ENCODE peak calls at places on chromosome 20, in six cellular contexts. S is HCT116, B is K562, K is H1, A is GM12878, J is HepG2. L is an unnamed sample.

GRCh38 chr20:33334111-33334510 is 51.1 kb downstream of the BPIFB1 start:
- DNase-seq in S (no peak), B (no peak), K (no peak), A (no peak), J (no peak), L (no peak)

GRCh38 chr20:19492937-19493336 is 265.1 kb upstream of the RIN2 start:
- DNase-seq in S (no peak), B (no peak), K (no peak), A (no peak), J (no peak), L (no peak)

GRCh38 chr20:46350201-46350985 is 42.1 kb upstream of the CDH22 start:
- DNase-seq in S (no peak), B (peak), K (no peak), A (peak), J (no peak), L (peak)

GRCh38 chr20:44615169-44615791 is 32.9 kb downstream of the PKIG start:
- DNase-seq in S (no peak), B (no peak), K (no peak), A (no peak), J (no peak), L (peak)

GRCh38 chr20:58109126-58109880 is 119.2 kb downstream of the ANKRD60 start:
- DNase-seq in S (no peak), B (no peak), K (no peak), A (no peak), J (no peak), L (no peak)

GRCh38 chr20:35005463-35005961 is 49.8 kb downstream of the MYH7B start:
- DNase-seq in S (no peak), B (no peak), K (no peak), A (no peak), J (no peak), L (no peak)

GRCh38 chr20:22825076-22825475 is 210.0 kb upstream of the SSTR4 start:
- DNase-seq in S (no peak), B (no peak), K (no peak), A (no peak), J (no peak), L (no peak)

GRCh38 chr20:53654932-53655674 is 61.5 kb upstream of the ZNF217 start:
- DNase-seq in S (no peak), B (peak), K (no peak), A (no peak), J (no peak), L (no peak)

GRCh38 chr20:42530855-42531674 is 658.6 kb downstream of the PTPRT start:
- DNase-seq in S (no peak), B (peak), K (no peak), A (no peak), J (peak), L (peak)

GRCh38 chr20:6053776-6054688 is at the start of gene LRRN4:
- DNase-seq in S (peak), B (no peak), K (peak), A (no peak), J (peak), L (peak)

GRCh38 chr20:50528804-50529351 is 18.7 kb downstream of the PTPN1 start:
- DNase-seq in S (no peak), B (no peak), K (no peak), A (no peak), J (no peak), L (no peak)

GRCh38 chr20:543369-544152 is at the start of gene CSNK2A1:
- DNase-seq in S (peak), B (peak), K (peak), A (peak), J (peak), L (peak)

GRCh38 chr20:45183084-45183483 is 8.4 kb downstream of the PI3 start:
- DNase-seq in S (no peak), B (no peak), K (no peak), A (no peak), J (no peak), L (no peak)

GRCh38 chr20:5796369-5797040 is 46.3 kb downstream of the SHLD1 start:
- DNase-seq in S (no peak), B (no peak), K (no peak), A (no peak), J (peak), L (no peak)

GRCh38 chr20:18623156-18623555 is 35.3 kb downstream of the DTD1 start:
- DNase-seq in S (no peak), B (no peak), K (no peak), A (no peak), J (no peak), L (no peak)

GRCh38 chr20:17522528-17522927 is 8.7 kb downstream of the BFSP1 start:
- DNase-seq in S (no peak), B (no peak), K (no peak), A (no peak), J (no peak), L (no peak)

GRCh38 chr20:43655937-43656336 is 11.0 kb upstream of the MYBL2 start:
- DNase-seq in S (no peak), B (no peak), K (no peak), A (no peak), J (no peak), L (no peak)

GRCh38 chr20:38060536-38060935 is 27.0 kb downstream of the RPRD1B start:
- DNase-seq in S (no peak), B (no peak), K (no peak), A (no peak), J (no peak), L (peak)

GRCh38 chr20:47764154-47764734 is 21.0 kb downstream of the SULF2 start:
- DNase-seq in S (no peak), B (peak), K (no peak), A (no peak), J (no peak), L (no peak)

GRCh38 chr20:50595988-50596693 is 86.0 kb downstream of the PTPN1 start:
- DNase-seq in S (no peak), B (no peak), K (no peak), A (no peak), J (no peak), L (no peak)

GRCh38 chr20:37929366-37930014 is 26.6 kb downstream of the VSTM2L start:
- DNase-seq in S (no peak), B (no peak), K (no peak), A (no peak), J (no peak), L (no peak)

GRCh38 chr20:23084282-23084844 is 1.8 kb downstream of the CD93 start:
- DNase-seq in S (no peak), B (no peak), K (no peak), A (no peak), J (no peak), L (no peak)

GRCh38 chr20:23200914-23201313 is 114.8 kb upstream of the CD93 start:
- DNase-seq in S (peak), B (peak), K (peak), A (no peak), J (peak), L (peak)

GRCh38 chr20:23100021-23100753 is 14.1 kb upstream of the CD93 start:
- DNase-seq in S (no peak), B (no peak), K (no peak), A (no peak), J (no peak), L (no peak)

GRCh38 chr20:2365666-2366065 is 15.0 kb upstream of the TGM6 start:
- DNase-seq in S (no peak), B (no peak), K (no peak), A (no peak), J (no peak), L (no peak)

GRCh38 chr20:35248641-35249475 is 22.4 kb downstream of the MMP24 start:
- DNase-seq in S (no peak), B (no peak), K (no peak), A (no peak), J (no peak), L (no peak)

GRCh38 chr20:17951323-17951722 is 17.3 kb downstream of the SNX5 start:
- DNase-seq in S (no peak), B (no peak), K (no peak), A (no peak), J (no peak), L (no peak)

GRCh38 chr20:50693001-50693400 is 1.7 kb upstream of the RIPOR3 start:
- DNase-seq in S (no peak), B (no peak), K (no peak), A (no peak), J (no peak), L (no peak)

GRCh38 chr20:37668166-37668565 is 25.7 kb upstream of the CTNNBL1 start:
- DNase-seq in S (no peak), B (no peak), K (no peak), A (no peak), J (no peak), L (no peak)

GRCh38 chr20:37681384-37681977 is 12.3 kb upstream of the CTNNBL1 start:
- DNase-seq in S (no peak), B (no peak), K (no peak), A (no peak), J (no peak), L (no peak)

GRCh38 chr20:22471156-22471836 is 113.1 kb downstream of the FOXA2 start:
- DNase-seq in S (no peak), B (peak), K (no peak), A (no peak), J (peak), L (no peak)

GRCh38 chr20:46694484-46694883 is 5.2 kb upstream of the TP53RK start:
- DNase-seq in S (no peak), B (peak), K (no peak), A (peak), J (no peak), L (no peak)

GRCh38 chr20:46943861-46944591 is 49.4 kb downstream of the EYA2 start:
- DNase-seq in S (no peak), B (no peak), K (no peak), A (no peak), J (no peak), L (no peak)

GRCh38 chr20:47265984-47266383 is 90.5 kb downstream of the ZMYND8 start:
- DNase-seq in S (no peak), B (no peak), K (no peak), A (no peak), J (no peak), L (no peak)

GRCh38 chr20:10699941-10700340 is 26.1 kb upstream of the JAG1 start:
- DNase-seq in S (no peak), B (no peak), K (no peak), A (no peak), J (no peak), L (no peak)

GRCh38 chr20:10699506-10699905 is 25.7 kb upstream of the JAG1 start:
- DNase-seq in S (no peak), B (no peak), K (no peak), A (no peak), J (no peak), L (no peak)

GRCh38 chr20:10701607-10702006 is 27.8 kb upstream of the JAG1 start:
- DNase-seq in S (no peak), B (no peak), K (no peak), A (no peak), J (no peak), L (no peak)

GRCh38 chr20:10696650-10697049 is 22.9 kb upstream of the JAG1 start:
- DNase-seq in S (no peak), B (peak), K (peak), A (no peak), J (peak), L (no peak)
- TF ChIP-seq ZNF274 in S (no peak), B (no peak), K (no peak), A (no peak), J (no peak), L (no peak)

DNA sequence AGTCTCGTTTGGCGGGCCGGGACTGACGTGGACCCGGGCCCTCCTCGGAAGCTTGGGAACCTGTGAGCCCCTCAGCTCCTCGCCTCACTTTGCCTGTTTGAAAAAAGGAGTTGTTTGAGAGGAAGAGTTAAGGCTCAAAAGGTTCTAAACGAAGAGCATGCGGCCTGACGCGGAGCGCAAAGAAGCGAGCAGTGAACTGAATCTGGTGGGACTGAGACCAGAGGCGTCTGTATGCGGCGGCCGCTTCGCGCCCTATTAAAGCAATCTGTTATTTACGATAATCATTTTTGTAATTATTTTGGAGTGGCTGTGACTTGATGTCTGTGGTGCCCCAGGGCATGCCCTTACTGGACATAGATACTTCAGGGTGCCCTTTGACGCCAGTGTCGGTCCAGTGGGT is 3.3 kb upstream of the TFAP2C start:
- DNase-seq in S (no peak), B (no peak), K (no peak), A (no peak), J (no peak), L (no peak)
- H3K4me3 ChIP-seq in S (no peak), B (no peak), K (peak), A (no peak), J (no peak), L (peak)

GRCh38 chr20:24768226-24768625 is 180.8 kb upstream of the CST7 start:
- DNase-seq in S (no peak), B (no peak), K (no peak), A (no peak), J (no peak), L (peak)

GRCh38 chr20:24769878-24770627 is 179.0 kb upstream of the CST7 start:
- DNase-seq in S (no peak), B (no peak), K (no peak), A (no peak), J (no peak), L (no peak)

GRCh38 chr20:24767623-24768100 is 181.4 kb upstream of the CST7 start:
- DNase-seq in S (no peak), B (no peak), K (no peak), A (no peak), J (no peak), L (no peak)

GRCh38 chr20:24770628-24771556 is 178.2 kb upstream of the CST7 start:
- DNase-seq in S (no peak), B (no peak), K (no peak), A (no peak), J (no peak), L (no peak)

GRCh38 chr20:24768977-24769675 is 179.9 kb upstream of the CST7 start:
- DNase-seq in S (no peak), B (no peak), K (no peak), A (no peak), J (no peak), L (no peak)
- TF ChIP-seq YY1 in S (no peak), B (no peak), K (no peak), A (no peak), J (no peak), L (no peak)

GRCh38 chr20:48847498-48848205 is 19.9 kb upstream of the PREX1 start:
- DNase-seq in S (no peak), B (no peak), K (no peak), A (no peak), J (no peak), L (no peak)

GRCh38 chr20:48849779-48850178 is 22.0 kb upstream of the PREX1 start:
- DNase-seq in S (no peak), B (no peak), K (no peak), A (no peak), J (no peak), L (no peak)

GRCh38 chr20:48845000-48845399 is 17.2 kb upstream of the PREX1 start:
- DNase-seq in S (no peak), B (no peak), K (no peak), A (no peak), J (no peak), L (no peak)

GRCh38 chr20:48845721-48846306 is 18.0 kb upstream of the PREX1 start:
- DNase-seq in S (no peak), B (no peak), K (no peak), A (no peak), J (no peak), L (no peak)

GRCh38 chr20:48846516-48847492 is 19.0 kb upstream of the PREX1 start:
- DNase-seq in S (no peak), B (no peak), K (peak), A (peak), J (no peak), L (no peak)
- TF ChIP-seq ZNF274 in S (no peak), B (no peak), K (no peak), A (no peak), J (no peak), L (no peak)

DNA sequence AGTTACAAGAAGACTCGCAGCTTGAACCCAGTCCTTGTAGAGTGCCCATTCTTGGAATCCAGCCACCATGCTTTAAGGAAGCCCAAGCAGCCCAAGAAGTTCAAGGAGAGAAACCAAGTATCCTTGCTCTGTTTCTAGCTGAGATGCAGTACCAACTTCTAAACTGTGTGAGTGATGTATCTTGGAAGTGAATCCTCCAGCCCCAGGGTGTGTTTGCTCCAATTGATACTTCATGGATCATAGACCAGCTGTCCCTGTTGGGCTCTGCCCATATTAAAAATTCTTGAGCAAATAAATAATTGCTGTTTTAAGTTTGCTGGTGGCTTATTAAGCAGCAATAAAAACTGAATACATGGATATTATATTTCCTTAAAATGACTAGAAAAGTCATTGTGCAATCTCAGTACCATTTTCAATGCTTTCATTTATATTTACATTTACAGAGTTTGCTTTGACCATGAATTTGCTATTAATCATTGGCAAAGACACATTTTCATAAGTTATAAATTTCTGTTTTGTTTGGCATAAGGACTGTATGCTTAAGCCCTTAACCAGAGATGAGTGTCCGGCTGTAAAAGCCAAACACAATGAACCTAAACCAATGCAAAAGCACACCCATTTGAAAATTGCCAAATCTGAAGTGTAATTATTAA is 9.2 kb downstream of the SPTLC3 start:
- DNase-seq in S (no peak), B (no peak), K (no peak), A (no peak), J (no peak), L (no peak)
- H3K4me3 ChIP-seq in S (no peak), B (no peak), K (no peak), A (no peak), J (no peak), L (no peak)

GRCh38 chr20:3586111-3586510 is 77.1 kb downstream of the GFRA4 start:
- DNase-seq in S (no peak), B (no peak), K (no peak), A (no peak), J (no peak), L (no peak)
- TF ChIP-seq YY1 in S (no peak), B (no peak), K (no peak), A (no peak), J (no peak), L (no peak)

DNA sequence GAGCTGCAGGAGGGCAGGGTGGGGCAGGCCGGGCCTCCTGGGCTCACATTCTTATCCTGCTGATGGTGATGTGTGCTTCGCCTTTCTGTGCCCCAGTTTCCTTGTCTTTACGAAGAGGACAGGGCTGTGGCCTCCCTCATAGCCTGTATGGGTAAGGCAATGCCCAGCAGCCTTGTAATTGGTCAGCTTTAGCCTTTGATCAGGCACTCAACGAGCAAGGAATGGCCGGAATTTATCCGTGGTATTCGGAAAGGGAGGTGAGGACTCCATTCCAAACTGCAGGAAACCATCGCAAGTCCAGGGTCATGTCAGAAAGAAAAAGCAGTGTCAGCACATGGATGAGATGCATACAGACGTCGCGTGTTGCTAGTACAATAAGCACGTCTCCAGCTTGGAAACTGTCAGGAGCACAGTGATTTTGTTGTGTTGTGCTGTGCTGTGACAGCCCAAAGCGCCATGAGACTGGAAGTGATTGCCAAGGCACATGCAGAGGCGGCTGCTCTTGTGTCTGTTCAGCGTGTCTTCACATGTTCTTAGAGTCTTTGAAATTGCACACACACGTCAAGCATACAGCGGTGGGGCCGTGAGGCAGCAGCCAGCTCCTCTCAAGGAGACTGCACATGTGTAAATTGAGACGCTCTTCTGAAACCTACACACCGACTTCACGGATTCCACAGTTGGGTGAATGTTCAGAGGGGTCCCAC is 6.1 kb downstream of the SS18L1 start:
- DNase-seq in S (no peak), B (no peak), K (no peak), A (no peak), J (peak), L (peak)
- TF ChIP-seq ZNF274 in S (no peak), B (no peak), K (no peak), A (no peak), J (no peak), L (no peak)

GRCh38 chr20:20547876-20548266 is 164.6 kb downstream of the RALGAPA2 start:
- DNase-seq in S (no peak), B (no peak), K (no peak), A (no peak), J (no peak), L (no peak)

GRCh38 chr20:20547221-20547875 is 165.1 kb downstream of the RALGAPA2 start:
- DNase-seq in S (no peak), B (no peak), K (no peak), A (no peak), J (peak), L (no peak)

GRCh38 chr20:20548527-20549266 is 163.7 kb downstream of the RALGAPA2 start:
- DNase-seq in S (no peak), B (no peak), K (no peak), A (no peak), J (peak), L (no peak)

GRCh38 chr20:20549699-20550098 is 162.7 kb downstream of the RALGAPA2 start:
- DNase-seq in S (peak), B (no peak), K (no peak), A (no peak), J (peak), L (no peak)

DNA sequence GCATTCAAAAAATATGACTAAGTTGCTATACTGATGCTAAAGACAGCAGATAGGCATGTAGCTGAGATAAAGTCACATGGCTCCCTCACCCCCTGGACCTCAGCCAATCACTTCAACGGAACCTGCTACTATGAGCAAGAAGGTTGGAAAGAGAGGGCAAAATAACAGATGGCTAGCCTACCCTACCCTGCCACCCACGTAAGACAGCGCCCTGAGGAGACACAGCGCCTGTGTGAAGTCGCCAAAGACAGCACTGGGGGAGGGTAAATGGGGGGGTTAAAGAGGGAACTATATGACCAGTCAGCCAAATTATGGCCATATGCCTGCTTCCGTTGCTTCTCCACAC is 163.2 kb downstream of the RALGAPA2 start:
- DNase-seq in S (no peak), B (no peak), K (no peak), A (no peak), J (no peak), L (no peak)
- H3K4me3 ChIP-seq in S (peak), B (no peak), K (no peak), A (no peak), J (no peak), L (no peak)

GRCh38 chr20:9068896-9069663 is at the start of gene PLCB4:
- DNase-seq in S (no peak), B (peak), K (peak), A (no peak), J (no peak), L (no peak)
- TF ChIP-seq YY1 in S (no peak), B (no peak), K (no peak), A (no peak), J (no peak), L (no peak)